ENCODE peak calls at places on chromosome 7, in five cellular contexts. One of them, this sample, is unnamed.

GRCh38 chr7:154437238-154437637 is 385.0 kb downstream of the DPP6 start:
- DNase-seq in Panc1: no peak
- DNase-seq in bronchial epithelial cell: no peak
- DNase-seq in fibroblast of mammary gland: no peak
- DNase-seq in cardiac fibroblast: no peak
- DNase-seq in this sample: no peak

GRCh38 chr7:101308245-101309085 is 13.1 kb downstream of the IFT22 start:
- DNase-seq in bronchial epithelial cell: peak
- DNase-seq in Panc1: no peak
- DNase-seq in cardiac fibroblast: peak
- DNase-seq in fibroblast of mammary gland: peak
- DNase-seq in this sample: no peak

GRCh38 chr7:21300692-21301091 is 127.2 kb upstream of the SP4 start:
- DNase-seq in Panc1: no peak
- DNase-seq in bronchial epithelial cell: no peak
- DNase-seq in fibroblast of mammary gland: no peak
- DNase-seq in cardiac fibroblast: no peak
- DNase-seq in this sample: no peak

GRCh38 chr7:155277385-155277994 is 20.2 kb upstream of the INSIG1 start:
- DNase-seq in fibroblast of mammary gland: peak
- DNase-seq in bronchial epithelial cell: no peak
- DNase-seq in cardiac fibroblast: peak
- DNase-seq in Panc1: no peak
- DNase-seq in this sample: peak

GRCh38 chr7:109639561-109639960 is 1069.9 kb downstream of the DNAJB9 start:
- DNase-seq in fibroblast of mammary gland: no peak
- DNase-seq in bronchial epithelial cell: no peak
- DNase-seq in cardiac fibroblast: no peak
- DNase-seq in Panc1: no peak
- DNase-seq in this sample: no peak

GRCh38 chr7:148079206-148079605 is 511.4 kb upstream of the C7orf33 start:
- DNase-seq in Panc1: no peak
- DNase-seq in fibroblast of mammary gland: no peak
- DNase-seq in bronchial epithelial cell: no peak
- DNase-seq in cardiac fibroblast: no peak
- DNase-seq in this sample: no peak

GRCh38 chr7:81430761-81431160 is 339.1 kb downstream of the HGF start:
- DNase-seq in fibroblast of mammary gland: no peak
- DNase-seq in Panc1: no peak
- DNase-seq in bronchial epithelial cell: no peak
- DNase-seq in cardiac fibroblast: peak
- DNase-seq in this sample: no peak

GRCh38 chr7:69781412-69781846 is 183.2 kb downstream of the AUTS2 start:
- DNase-seq in fibroblast of mammary gland: peak
- DNase-seq in Panc1: no peak
- DNase-seq in cardiac fibroblast: no peak
- DNase-seq in bronchial epithelial cell: no peak
- DNase-seq in this sample: no peak

GRCh38 chr7:48052748-48053147 is 17.4 kb downstream of the C7orf57 start:
- DNase-seq in bronchial epithelial cell: peak
- DNase-seq in cardiac fibroblast: peak
- DNase-seq in fibroblast of mammary gland: peak
- DNase-seq in Panc1: no peak
- DNase-seq in this sample: peak

GRCh38 chr7:84102213-84102612 is 92.4 kb downstream of the SEMA3A start:
- DNase-seq in fibroblast of mammary gland: peak
- DNase-seq in bronchial epithelial cell: peak
- DNase-seq in cardiac fibroblast: peak
- DNase-seq in Panc1: no peak
- DNase-seq in this sample: no peak

GRCh38 chr7:122225874-122226273 is 78.7 kb downstream of the FEZF1 start:
- DNase-seq in fibroblast of mammary gland: no peak
- DNase-seq in cardiac fibroblast: no peak
- DNase-seq in Panc1: no peak
- DNase-seq in bronchial epithelial cell: no peak
- DNase-seq in this sample: no peak

GRCh38 chr7:157255201-157255606 is 81.6 kb upstream of the DNAJB6 start:
- DNase-seq in fibroblast of mammary gland: no peak
- DNase-seq in Panc1: no peak
- DNase-seq in cardiac fibroblast: no peak
- DNase-seq in bronchial epithelial cell: no peak
- DNase-seq in this sample: no peak

GRCh38 chr7:47190462-47190861 is 391.4 kb downstream of the TNS3 start:
- DNase-seq in bronchial epithelial cell: no peak
- DNase-seq in Panc1: no peak
- DNase-seq in cardiac fibroblast: no peak
- DNase-seq in fibroblast of mammary gland: no peak
- DNase-seq in this sample: no peak

GRCh38 chr7:155097338-155097737 is 27.2 kb downstream of the HTR5A start:
- DNase-seq in fibroblast of mammary gland: no peak
- DNase-seq in Panc1: no peak
- DNase-seq in cardiac fibroblast: no peak
- DNase-seq in bronchial epithelial cell: no peak
- DNase-seq in this sample: no peak

DNA sequence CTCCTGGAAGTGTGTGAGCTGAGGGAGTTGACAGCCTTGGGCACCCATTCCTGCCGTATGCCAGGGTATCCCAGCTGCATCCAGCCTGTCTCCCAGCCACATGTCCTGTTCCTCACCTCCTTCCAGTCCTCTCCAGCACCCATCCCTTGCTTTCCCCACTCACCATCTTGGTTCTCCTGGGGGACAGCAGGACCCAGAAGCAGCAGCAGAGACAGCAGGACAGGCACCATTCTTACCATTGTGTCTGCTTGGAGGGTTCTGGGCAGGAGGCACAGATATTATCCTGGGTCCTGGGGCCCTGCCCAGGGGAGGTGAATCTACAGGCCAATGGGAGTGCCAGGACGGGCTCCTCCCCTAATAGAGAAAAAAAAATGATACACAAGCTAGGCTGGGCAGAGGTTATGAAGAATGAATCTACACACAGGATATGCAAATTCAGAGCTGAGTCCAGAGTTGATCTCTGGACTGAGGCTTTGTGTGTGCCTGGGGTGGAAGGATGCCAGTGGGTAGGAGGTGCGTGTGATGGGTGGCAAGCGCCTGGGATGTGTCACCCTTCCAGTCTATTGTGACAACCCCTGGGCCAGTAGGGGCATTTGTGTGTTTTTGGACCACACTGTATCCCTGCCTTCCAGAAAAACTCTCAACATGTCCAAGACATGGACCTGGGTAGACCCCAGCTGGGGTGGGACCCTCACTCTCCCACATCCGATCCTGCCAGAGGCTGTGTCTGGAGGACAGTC is at the start of gene AZGP1:
- DNase-seq in Panc1: no peak
- DNase-seq in fibroblast of mammary gland: peak
- DNase-seq in bronchial epithelial cell: peak
- DNase-seq in cardiac fibroblast: peak
- DNase-seq in this sample: peak
- TF ChIP-seq CTCF in Panc1: no peak
- TF ChIP-seq CTCF in fibroblast of mammary gland: no peak
- TF ChIP-seq CTCF in bronchial epithelial cell: no peak
- TF ChIP-seq CTCF in cardiac fibroblast: no peak
- TF ChIP-seq CTCF in this sample: no peak

GRCh38 chr7:49166441-49166840 is 242.1 kb downstream of the CDC14C start:
- DNase-seq in fibroblast of mammary gland: no peak
- DNase-seq in cardiac fibroblast: peak
- DNase-seq in bronchial epithelial cell: peak
- DNase-seq in Panc1: no peak
- DNase-seq in this sample: no peak
- TF ChIP-seq CTCF in fibroblast of mammary gland: no peak
- TF ChIP-seq CTCF in cardiac fibroblast: no peak
- TF ChIP-seq CTCF in bronchial epithelial cell: no peak
- TF ChIP-seq CTCF in Panc1: peak
- TF ChIP-seq CTCF in this sample: peak

GRCh38 chr7:105230486-105230885 is 158.2 kb downstream of the SRPK2 start:
- DNase-seq in cardiac fibroblast: no peak
- DNase-seq in fibroblast of mammary gland: no peak
- DNase-seq in Panc1: no peak
- DNase-seq in bronchial epithelial cell: peak
- DNase-seq in this sample: no peak

GRCh38 chr7:105229641-105230040 is 159.1 kb downstream of the SRPK2 start:
- DNase-seq in bronchial epithelial cell: peak
- DNase-seq in cardiac fibroblast: no peak
- DNase-seq in fibroblast of mammary gland: no peak
- DNase-seq in Panc1: no peak
- DNase-seq in this sample: no peak

GRCh38 chr7:105227391-105227790 is 161.3 kb downstream of the SRPK2 start:
- DNase-seq in fibroblast of mammary gland: no peak
- DNase-seq in Panc1: no peak
- DNase-seq in cardiac fibroblast: no peak
- DNase-seq in bronchial epithelial cell: no peak
- DNase-seq in this sample: no peak

GRCh38 chr7:105224884-105225651 is 163.7 kb downstream of the SRPK2 start:
- DNase-seq in Panc1: peak
- DNase-seq in bronchial epithelial cell: peak
- DNase-seq in fibroblast of mammary gland: peak
- DNase-seq in cardiac fibroblast: peak
- DNase-seq in this sample: peak

DNA sequence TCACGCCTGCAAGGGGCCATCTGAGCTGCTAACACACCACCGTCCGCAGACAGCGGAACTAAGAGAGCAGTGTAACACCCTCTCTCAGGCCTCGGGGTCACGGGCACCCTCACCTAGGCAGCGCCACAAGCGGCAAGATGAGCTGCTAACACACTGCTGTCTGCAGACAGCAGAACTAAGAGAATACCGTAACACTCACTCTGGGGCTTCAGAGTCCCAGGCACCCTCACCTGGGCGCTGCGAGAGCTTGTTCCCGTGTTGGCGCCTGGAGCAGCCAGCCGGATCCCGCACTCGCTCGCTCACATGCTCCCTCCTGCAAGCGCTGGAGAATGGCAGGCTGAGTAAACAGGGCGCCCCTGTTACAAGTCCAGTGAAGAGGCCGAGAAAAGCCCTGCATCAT is 160.2 kb downstream of the SRPK2 start:
- DNase-seq in bronchial epithelial cell: no peak
- DNase-seq in Panc1: no peak
- DNase-seq in fibroblast of mammary gland: no peak
- DNase-seq in cardiac fibroblast: no peak
- DNase-seq in this sample: no peak
- TF ChIP-seq CTCF in bronchial epithelial cell: no peak
- TF ChIP-seq CTCF in Panc1: no peak
- TF ChIP-seq CTCF in fibroblast of mammary gland: no peak
- TF ChIP-seq CTCF in cardiac fibroblast: no peak
- TF ChIP-seq CTCF in this sample: no peak

DNA sequence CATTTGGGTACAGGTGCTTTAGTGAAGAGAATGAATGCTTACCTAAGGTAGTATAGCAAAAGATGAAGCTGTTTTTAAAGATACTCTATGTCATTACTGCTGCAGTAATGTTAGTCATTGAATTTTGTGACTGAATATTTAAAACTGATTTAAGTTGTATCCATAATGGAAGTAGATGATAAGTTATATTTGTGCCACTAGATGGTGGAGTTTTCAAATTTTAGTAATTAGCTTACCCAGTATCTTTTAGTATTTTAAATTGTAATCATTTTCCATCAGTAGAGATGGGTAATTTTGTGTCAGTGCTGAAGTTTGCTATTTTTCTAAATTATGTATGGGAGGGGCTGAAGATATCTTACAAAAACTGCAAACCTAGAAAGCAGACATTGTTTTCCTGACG is 25.2 kb downstream of the HBP1 start:
- DNase-seq in fibroblast of mammary gland: no peak
- DNase-seq in cardiac fibroblast: peak
- DNase-seq in bronchial epithelial cell: no peak
- DNase-seq in Panc1: no peak
- DNase-seq in this sample: no peak
- TF ChIP-seq CTCF in fibroblast of mammary gland: peak
- TF ChIP-seq CTCF in cardiac fibroblast: no peak
- TF ChIP-seq CTCF in bronchial epithelial cell: no peak
- TF ChIP-seq CTCF in Panc1: peak
- TF ChIP-seq CTCF in this sample: peak

GRCh38 chr7:132249591-132249971 is 326.7 kb downstream of the PLXNA4 start:
- DNase-seq in bronchial epithelial cell: peak
- DNase-seq in cardiac fibroblast: peak
- DNase-seq in fibroblast of mammary gland: no peak
- DNase-seq in Panc1: no peak
- DNase-seq in this sample: no peak
- TF ChIP-seq CTCF in bronchial epithelial cell: no peak
- TF ChIP-seq CTCF in cardiac fibroblast: no peak
- TF ChIP-seq CTCF in fibroblast of mammary gland: peak
- TF ChIP-seq CTCF in Panc1: peak
- TF ChIP-seq CTCF in this sample: peak

DNA sequence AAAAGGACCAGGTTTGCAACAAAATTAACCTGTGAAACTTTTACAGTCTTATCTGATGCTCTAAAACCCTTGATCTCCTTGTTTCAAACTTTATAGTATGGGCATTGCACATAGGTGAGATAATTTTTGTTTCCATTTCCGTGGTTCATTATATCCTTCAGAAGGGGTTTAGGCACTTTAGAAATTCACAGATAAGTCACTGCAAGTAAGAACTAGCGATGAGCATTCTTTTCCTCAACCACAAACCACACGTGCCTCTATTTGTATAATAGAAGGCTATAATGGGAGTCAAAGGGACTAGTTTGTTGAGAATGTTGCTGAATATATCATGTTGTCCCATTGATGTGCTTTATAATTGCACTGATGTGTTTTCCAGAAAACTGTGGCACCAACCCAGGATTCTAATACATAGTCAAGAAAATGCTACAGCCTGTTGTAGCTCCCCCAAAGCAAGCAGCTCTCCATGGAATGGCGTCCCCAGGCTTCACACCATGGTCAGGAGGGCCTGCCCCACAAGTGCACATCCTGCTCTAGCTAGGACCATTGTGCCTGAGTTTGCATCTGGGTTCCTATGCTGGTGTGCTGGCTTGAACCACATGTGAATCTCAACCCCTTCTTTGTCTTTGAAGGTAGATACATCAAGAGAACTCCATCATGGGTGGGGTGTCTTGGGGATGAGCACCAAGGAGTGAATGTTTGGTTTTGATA is 14.0 kb upstream of the ATXN7L1 start:
- DNase-seq in bronchial epithelial cell: peak
- DNase-seq in fibroblast of mammary gland: no peak
- DNase-seq in cardiac fibroblast: no peak
- DNase-seq in Panc1: no peak
- DNase-seq in this sample: no peak
- TF ChIP-seq CTCF in bronchial epithelial cell: no peak
- TF ChIP-seq CTCF in fibroblast of mammary gland: no peak
- TF ChIP-seq CTCF in cardiac fibroblast: no peak
- TF ChIP-seq CTCF in Panc1: no peak
- TF ChIP-seq CTCF in this sample: no peak

DNA sequence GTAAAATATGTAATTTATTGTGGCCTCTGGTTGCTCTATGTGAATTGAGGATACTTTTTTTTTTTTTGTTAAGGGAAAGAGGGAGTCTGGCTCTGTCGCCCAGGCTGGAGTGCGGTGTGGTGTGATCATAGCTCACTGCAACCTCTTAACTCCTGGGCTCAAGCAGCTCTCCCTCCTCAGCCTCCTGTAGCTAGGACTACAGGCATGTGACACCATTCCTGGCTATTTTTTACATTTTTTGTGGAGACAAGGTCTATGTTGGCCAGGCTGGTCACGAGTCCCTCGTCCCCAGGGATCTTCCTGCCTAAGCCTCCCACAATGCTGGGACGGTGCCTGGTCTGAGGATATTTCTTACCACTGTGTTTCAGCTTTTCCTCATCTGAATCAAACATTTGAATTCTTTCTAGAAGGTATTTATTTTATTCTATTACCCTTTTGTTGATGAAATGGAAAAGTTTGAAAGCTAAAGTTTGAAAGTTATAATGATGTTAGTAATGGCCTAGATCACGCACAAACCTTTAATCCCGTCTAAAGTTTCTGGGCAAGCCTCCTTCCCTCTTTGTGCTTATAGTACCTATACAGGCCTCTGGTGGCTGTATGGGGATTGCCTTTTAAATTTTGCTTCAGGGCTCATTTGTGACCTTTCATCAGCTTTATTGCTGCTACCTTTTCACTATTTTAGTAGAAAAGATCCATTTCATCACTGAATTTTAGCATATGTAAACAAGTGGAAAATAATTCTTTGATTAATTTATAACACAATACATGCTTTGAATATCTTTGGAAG is 2.0 kb downstream of the IFRD1 start:
- DNase-seq in fibroblast of mammary gland: peak
- DNase-seq in Panc1: peak
- DNase-seq in cardiac fibroblast: peak
- DNase-seq in bronchial epithelial cell: peak
- DNase-seq in this sample: peak
- TF ChIP-seq CTCF in fibroblast of mammary gland: peak
- TF ChIP-seq CTCF in Panc1: peak
- TF ChIP-seq CTCF in cardiac fibroblast: peak
- TF ChIP-seq CTCF in bronchial epithelial cell: peak
- TF ChIP-seq CTCF in this sample: no peak

This sample was measured in HFFc6.